ENCODE peak calls at places on chromosomes 13 and 19, in five cellular contexts. O is endodermal cell, A is breast epithelium, T is fibroblast of pulmonary artery, I is PC-3. Q is an unnamed sample.

GRCh38 chr19:39410620-39411005 is 1.9 kb upstream of the PLEKHG2 start:
- DNase-seq in O (no peak), I (no peak), A (no peak), T (no peak), Q (no peak)

GRCh38 chr13:38875186-38875875 is 115.3 kb downstream of the STOML3 start:
- DNase-seq in A (no peak), O (no peak), T (no peak), I (no peak), Q (no peak)

GRCh38 chr19:43673702-43674629 is 4.0 kb upstream of the PLAUR start:
- DNase-seq in A (no peak), T (no peak), O (peak; percentile 54), I (no peak), Q (no peak)

GRCh38 chr13:23547000-23547590 is 23.1 kb upstream of the TNFRSF19 start:
- DNase-seq in I (no peak), O (peak; percentile 72), A (no peak), T (peak; percentile 47), Q (no peak)

GRCh38 chr13:89375839-89376238 is 1704.7 kb downstream of the SLITRK5 start:
- DNase-seq in T (peak; percentile 93), A (no peak), I (peak; percentile 22), O (no peak), Q (peak; percentile 78)

GRCh38 chr19:2235396-2236284 is 489 bp downstream of the PLEKHJ1 start:
- DNase-seq in T (no peak), O (no peak), I (no peak), A (no peak), Q (no peak)

GRCh38 chr19:4217429-4218264 is 11.7 kb upstream of the EBI3 start:
- DNase-seq in T (no peak), I (no peak), O (no peak), A (no peak), Q (no peak)

GRCh38 chr19:1513492-1514294 is 874 bp upstream of the ADAMTSL5 start:
- DNase-seq in A (no peak), T (peak; percentile 64), I (peak; percentile 62), O (peak; percentile 83), Q (no peak)

GRCh38 chr13:21348771-21349170 is 110.3 kb downstream of the ZDHHC20 start:
- DNase-seq in T (peak; percentile 22), I (no peak), A (no peak), O (no peak), Q (no peak)

GRCh38 chr19:45469132-45469834 is 1.5 kb downstream of the FOSB start:
- DNase-seq in I (peak; percentile 91), T (peak; percentile 94), O (peak; percentile 98), A (peak; percentile 94), Q (peak; percentile 80)

GRCh38 chr13:20132052-20132634 is 28.7 kb downstream of the GJA3 start:
- DNase-seq in I (no peak), A (no peak), T (no peak), O (peak; percentile 20), Q (no peak)

GRCh38 chr13:52744842-52745241 is 5.2 kb upstream of the CNMD start:
- DNase-seq in T (no peak), I (no peak), O (no peak), A (no peak), Q (no peak)

GRCh38 chr13:25169951-25170553 is 2.0 kb downstream of the AMER2 start:
- DNase-seq in T (no peak), I (no peak), A (no peak), O (no peak), Q (no peak)

GRCh38 chr13:94999871-95000270 is 287.5 kb upstream of the SOX21 start:
- DNase-seq in O (no peak), T (peak; percentile 43), A (no peak), I (peak; percentile 40), Q (no peak)

GRCh38 chr19:32130241-32130753 is 215.1 kb upstream of the ZNF507 start:
- DNase-seq in A (no peak), I (no peak), T (no peak), O (no peak), Q (no peak)

GRCh38 chr13:79895416-79895815 is 414.5 kb downstream of the NDFIP2 start:
- DNase-seq in O (no peak), T (no peak), I (no peak), A (no peak), Q (no peak)

GRCh38 chr19:293436-294110 is 2.4 kb upstream of the PLPP2 start:
- DNase-seq in T (no peak), O (peak; percentile 54), I (no peak), A (peak; percentile 51), Q (no peak)

DNA sequence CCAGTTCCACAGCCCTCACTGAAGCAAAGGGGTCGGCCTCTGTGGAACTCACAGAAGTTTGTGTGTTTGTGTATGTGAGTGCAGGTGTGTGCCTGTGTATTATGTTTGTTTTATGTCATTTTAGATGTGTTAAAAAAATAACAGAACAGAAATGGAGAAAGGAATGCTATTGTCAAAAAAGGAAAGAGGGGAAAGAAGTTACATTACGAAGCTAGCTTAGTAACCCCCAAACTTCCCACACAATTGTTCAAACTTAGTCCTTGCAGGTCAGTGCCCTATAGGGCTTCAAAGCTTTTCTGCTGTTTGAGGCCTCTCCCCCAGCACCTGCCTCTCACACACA is 1505.6 kb upstream of the SLC10A2 start:
- DNase-seq in A (no peak), O (no peak), I (no peak), T (no peak), Q (no peak)
- TF ChIP-seq CTCF in A (no peak), O (no peak), I (no peak), T (no peak), Q (no peak)

GRCh38 chr19:12783226-12783848 is 7.9 kb upstream of the JUNB start:
- DNase-seq in T (no peak), A (no peak), I (no peak), O (peak; percentile 58), Q (no peak)
- H3K4me3 ChIP-seq in T (peak overlapping the region; percentile 49), A (peak overlapping the region; percentile 65), I (peak overlapping the region; percentile 69), O (peak overlapping the region; percentile 72), Q (peak overlapping the region; percentile 33)

DNA sequence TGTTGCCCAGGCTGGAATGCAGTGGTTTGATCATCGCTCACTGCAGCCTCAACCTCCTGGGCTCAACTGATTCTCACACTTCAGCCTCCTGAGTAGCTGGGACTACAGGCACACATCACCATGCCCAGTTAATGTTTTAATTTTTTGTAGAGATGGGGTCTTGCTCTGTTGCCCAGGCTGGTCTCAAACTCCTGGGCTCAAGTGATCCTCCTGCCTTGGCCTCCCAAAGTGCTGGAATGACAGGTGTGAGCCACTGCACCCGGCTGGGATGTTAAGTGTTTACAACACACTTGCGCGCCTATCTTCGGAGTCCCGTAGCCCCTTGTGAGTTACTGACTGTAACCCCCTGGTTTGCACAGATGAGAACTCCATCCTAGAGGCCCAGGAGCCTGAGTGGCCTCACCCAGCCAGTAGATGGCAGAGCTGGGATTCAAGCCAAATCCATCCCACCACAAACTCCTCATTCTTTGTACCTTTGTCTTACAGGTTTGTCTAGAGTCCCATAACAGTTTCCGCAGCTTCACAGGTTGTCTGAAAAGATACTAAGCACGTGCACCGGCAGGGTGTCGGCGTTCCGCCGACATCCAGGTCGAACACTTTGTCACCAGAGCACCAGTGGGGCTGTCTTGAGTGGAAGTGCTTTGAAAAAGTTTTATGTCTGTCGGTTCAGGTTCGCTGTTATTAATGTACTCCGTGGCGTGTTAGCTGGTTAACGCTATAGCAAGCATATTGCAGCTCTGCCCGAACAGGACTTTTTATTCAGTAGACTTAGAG is 14.7 kb downstream of the MAG start:
- DNase-seq in T (no peak), I (peak; percentile 50), O (peak; percentile 83), A (no peak), Q (no peak)
- TF ChIP-seq CTCF in T (peak; percentile 26), I (peak; percentile 43), O (peak; percentile 81), A (no peak), Q (no peak)

GRCh38 chr19:52789440-52789839 is 2.8 kb upstream of the ZNF600 start:
- DNase-seq in A (no peak), I (no peak), O (no peak), T (no peak), Q (no peak)

GRCh38 chr19:52786078-52786463 is 520 bp downstream of the ZNF600 start:
- DNase-seq in I (peak; percentile 19), T (no peak), O (peak; percentile 62), A (no peak), Q (no peak)

GRCh38 chr19:52785506-52785905 is 1.1 kb downstream of the ZNF600 start:
- DNase-seq in T (no peak), I (no peak), O (no peak), A (no peak), Q (no peak)
- H3K4me3 ChIP-seq in T (no peak overlapping the region), I (peak overlapping the region; percentile 71), O (peak overlapping the region; percentile 93), A (peak overlapping the region; percentile 72), Q (peak overlapping the region; percentile 66)

Q was measured in astrocyte of the cerebellum.